ENCODE peak calls at places on chromosomes 12 and 14, in eight cellular contexts. One of them, this sample, is unnamed.

GRCh38 chr12:63319936-63320633 is 169.1 kb upstream of the AVPR1A start:
- DNase-seq in activated T-cell treated with anti-CD3 and anti-CD28 coated beads for 24 hours: no peak
- DNase-seq in HCT116: no peak
- DNase-seq in activated CD8-positive, alpha-beta memory T cell treated with anti-CD3 and anti-CD28 coated beads, Interleukin-2, amount 10 ng/mL, durations not matched to agents 7 days and 5 days: no peak
- DNase-seq in NCI-H69: no peak
- DNase-seq in NCI-H2107: no peak
- DNase-seq in progenitor cell of endocrine pancreas: no peak
- DNase-seq in mucosa of gallbladder: no peak
- DNase-seq in this sample: no peak

GRCh38 chr14:57136669-57137068 is 132.0 kb downstream of the EXOC5 start:
- DNase-seq in activated T-cell treated with anti-CD3 and anti-CD28 coated beads for 24 hours: no peak
- DNase-seq in NCI-H69: peak
- DNase-seq in activated CD8-positive, alpha-beta memory T cell treated with anti-CD3 and anti-CD28 coated beads, Interleukin-2, amount 10 ng/mL, durations not matched to agents 7 days and 5 days: no peak
- DNase-seq in mucosa of gallbladder: no peak
- DNase-seq in HCT116: no peak
- DNase-seq in NCI-H2107: peak
- DNase-seq in progenitor cell of endocrine pancreas: no peak
- DNase-seq in this sample: peak

GRCh38 chr12:77751939-77752338 is 78.8 kb upstream of the NAV3 start:
- DNase-seq in activated CD8-positive, alpha-beta memory T cell treated with anti-CD3 and anti-CD28 coated beads, Interleukin-2, amount 10 ng/mL, durations not matched to agents 7 days and 5 days: no peak
- DNase-seq in progenitor cell of endocrine pancreas: no peak
- DNase-seq in activated T-cell treated with anti-CD3 and anti-CD28 coated beads for 24 hours: no peak
- DNase-seq in NCI-H69: peak
- DNase-seq in NCI-H2107: no peak
- DNase-seq in mucosa of gallbladder: no peak
- DNase-seq in HCT116: no peak
- DNase-seq in this sample: peak

GRCh38 chr12:14886271-14886670 is 617 bp upstream of the MGP start:
- DNase-seq in progenitor cell of endocrine pancreas: no peak
- DNase-seq in NCI-H69: peak
- DNase-seq in activated CD8-positive, alpha-beta memory T cell treated with anti-CD3 and anti-CD28 coated beads, Interleukin-2, amount 10 ng/mL, durations not matched to agents 7 days and 5 days: no peak
- DNase-seq in activated T-cell treated with anti-CD3 and anti-CD28 coated beads for 24 hours: no peak
- DNase-seq in mucosa of gallbladder: no peak
- DNase-seq in HCT116: no peak
- DNase-seq in NCI-H2107: no peak
- DNase-seq in this sample: peak

GRCh38 chr14:28676481-28676880 is 90.1 kb upstream of the FOXG1 start:
- DNase-seq in activated CD8-positive, alpha-beta memory T cell treated with anti-CD3 and anti-CD28 coated beads, Interleukin-2, amount 10 ng/mL, durations not matched to agents 7 days and 5 days: no peak
- DNase-seq in HCT116: no peak
- DNase-seq in NCI-H2107: no peak
- DNase-seq in activated T-cell treated with anti-CD3 and anti-CD28 coated beads for 24 hours: no peak
- DNase-seq in mucosa of gallbladder: no peak
- DNase-seq in progenitor cell of endocrine pancreas: no peak
- DNase-seq in NCI-H69: no peak
- DNase-seq in this sample: peak

GRCh38 chr14:77027538-77028383 is 747 bp downstream of the IRF2BPL start:
- DNase-seq in NCI-H69: peak
- DNase-seq in activated CD8-positive, alpha-beta memory T cell treated with anti-CD3 and anti-CD28 coated beads, Interleukin-2, amount 10 ng/mL, durations not matched to agents 7 days and 5 days: peak
- DNase-seq in progenitor cell of endocrine pancreas: peak
- DNase-seq in HCT116: no peak
- DNase-seq in activated T-cell treated with anti-CD3 and anti-CD28 coated beads for 24 hours: peak
- DNase-seq in mucosa of gallbladder: peak
- DNase-seq in NCI-H2107: peak
- DNase-seq in this sample: peak

GRCh38 chr12:58296818-58297217 is 355.5 kb downstream of the ATP23 start:
- DNase-seq in HCT116: no peak
- DNase-seq in NCI-H2107: no peak
- DNase-seq in mucosa of gallbladder: no peak
- DNase-seq in activated T-cell treated with anti-CD3 and anti-CD28 coated beads for 24 hours: no peak
- DNase-seq in activated CD8-positive, alpha-beta memory T cell treated with anti-CD3 and anti-CD28 coated beads, Interleukin-2, amount 10 ng/mL, durations not matched to agents 7 days and 5 days: no peak
- DNase-seq in progenitor cell of endocrine pancreas: no peak
- DNase-seq in NCI-H69: no peak
- DNase-seq in this sample: no peak

GRCh38 chr14:75711796-75712211 is 50.8 kb downstream of the TTLL5 start:
- DNase-seq in NCI-H2107: peak
- DNase-seq in HCT116: peak
- DNase-seq in activated CD8-positive, alpha-beta memory T cell treated with anti-CD3 and anti-CD28 coated beads, Interleukin-2, amount 10 ng/mL, durations not matched to agents 7 days and 5 days: no peak
- DNase-seq in mucosa of gallbladder: peak
- DNase-seq in activated T-cell treated with anti-CD3 and anti-CD28 coated beads for 24 hours: no peak
- DNase-seq in progenitor cell of endocrine pancreas: peak
- DNase-seq in NCI-H69: peak
- DNase-seq in this sample: peak

GRCh38 chr14:92500491-92500941 is 13.1 kb upstream of the RIN3 start:
- DNase-seq in activated T-cell treated with anti-CD3 and anti-CD28 coated beads for 24 hours: no peak
- DNase-seq in HCT116: no peak
- DNase-seq in activated CD8-positive, alpha-beta memory T cell treated with anti-CD3 and anti-CD28 coated beads, Interleukin-2, amount 10 ng/mL, durations not matched to agents 7 days and 5 days: peak
- DNase-seq in mucosa of gallbladder: no peak
- DNase-seq in NCI-H2107: no peak
- DNase-seq in progenitor cell of endocrine pancreas: no peak
- DNase-seq in NCI-H69: peak
- DNase-seq in this sample: no peak

GRCh38 chr14:50943943-50944646 is at the start of gene PYGL:
- DNase-seq in NCI-H69: peak
- DNase-seq in activated T-cell treated with anti-CD3 and anti-CD28 coated beads for 24 hours: no peak
- DNase-seq in progenitor cell of endocrine pancreas: peak
- DNase-seq in NCI-H2107: no peak
- DNase-seq in HCT116: peak
- DNase-seq in activated CD8-positive, alpha-beta memory T cell treated with anti-CD3 and anti-CD28 coated beads, Interleukin-2, amount 10 ng/mL, durations not matched to agents 7 days and 5 days: peak
- DNase-seq in mucosa of gallbladder: peak
- DNase-seq in this sample: peak

GRCh38 chr14:87732562-87732961 is 260.4 kb downstream of the GALC start:
- DNase-seq in activated CD8-positive, alpha-beta memory T cell treated with anti-CD3 and anti-CD28 coated beads, Interleukin-2, amount 10 ng/mL, durations not matched to agents 7 days and 5 days: no peak
- DNase-seq in HCT116: no peak
- DNase-seq in mucosa of gallbladder: no peak
- DNase-seq in activated T-cell treated with anti-CD3 and anti-CD28 coated beads for 24 hours: no peak
- DNase-seq in NCI-H69: no peak
- DNase-seq in NCI-H2107: no peak
- DNase-seq in progenitor cell of endocrine pancreas: no peak
- DNase-seq in this sample: no peak

GRCh38 chr14:88439088-88439487 is 53.6 kb downstream of the SPATA7 start:
- DNase-seq in activated CD8-positive, alpha-beta memory T cell treated with anti-CD3 and anti-CD28 coated beads, Interleukin-2, amount 10 ng/mL, durations not matched to agents 7 days and 5 days: no peak
- DNase-seq in HCT116: no peak
- DNase-seq in NCI-H69: no peak
- DNase-seq in progenitor cell of endocrine pancreas: no peak
- DNase-seq in activated T-cell treated with anti-CD3 and anti-CD28 coated beads for 24 hours: no peak
- DNase-seq in NCI-H2107: no peak
- DNase-seq in mucosa of gallbladder: no peak
- DNase-seq in this sample: peak

This sample was measured in DMS53.